ENCODE peak calls at places on chromosomes 12 and 14, in six cellular contexts. T is NCI-H2081, E is Peyer's patch, Z is occipital lobe, C is hepatocyte, S is AG08395. Y is an unnamed sample.

GRCh38 chr12:116879509-116880212 is 1.6 kb downstream of the HRK start:
- DNase-seq in S (no peak), Z (no peak), E (no peak), C (no peak), T (no peak), Y (no peak)

GRCh38 chr12:99879439-99879838 is 105.3 kb downstream of the ANKS1B start:
- DNase-seq in C (no peak), T (no peak), S (no peak), E (no peak), Z (no peak), Y (no peak)

GRCh38 chr14:61188196-61188595 is 92.9 kb downstream of the TMEM30B start:
- DNase-seq in E (no peak), Z (no peak), T (no peak), S (no peak), C (no peak), Y (no peak)

GRCh38 chr14:102352213-102352612 is 10.5 kb downstream of the CINP start:
- DNase-seq in Z (no peak), E (no peak), T (no peak), C (no peak), S (no peak), Y (no peak)

GRCh38 chr14:99946652-99947489 is 118.4 kb upstream of the EVL start:
- DNase-seq in Z (no peak), S (peak), E (peak), C (peak), T (no peak), Y (peak)

GRCh38 chr14:81655423-81656314 is 122.0 kb upstream of the SEL1L start:
- DNase-seq in Z (no peak), E (no peak), C (peak), S (no peak), T (no peak), Y (no peak)

GRCh38 chr12:94618995-94619695 is 31.2 kb downstream of the TMCC3 start:
- DNase-seq in C (peak), S (peak), T (no peak), Z (no peak), E (no peak), Y (no peak)

GRCh38 chr12:70449074-70449757 is 83.1 kb downstream of the KCNMB4 start:
- DNase-seq in E (no peak), C (no peak), Z (no peak), S (no peak), T (no peak), Y (no peak)

GRCh38 chr12:10849425-10849878 is at the start of gene PRR4:
- DNase-seq in T (no peak), E (no peak), S (no peak), C (no peak), Z (no peak), Y (peak)

GRCh38 chr12:50642035-50642451 is 121.9 kb upstream of the ATF1 start:
- DNase-seq in Z (no peak), E (no peak), T (no peak), C (no peak), S (no peak), Y (no peak)

GRCh38 chr14:93133476-93133875 is 17.8 kb upstream of the ITPK1 start:
- DNase-seq in C (peak), E (no peak), S (peak), Z (no peak), T (no peak), Y (no peak)

GRCh38 chr12:2613674-2614073 is 181.1 kb upstream of the FKBP4 start:
- DNase-seq in S (peak), Z (peak), E (no peak), C (peak), T (no peak), Y (no peak)

GRCh38 chr14:101562659-101563351 is 1.5 kb downstream of the DIO3 start:
- DNase-seq in T (no peak), E (no peak), Z (no peak), C (no peak), S (no peak), Y (no peak)

GRCh38 chr12:68375701-68376469 is 43.7 kb upstream of the MDM1 start:
- DNase-seq in S (no peak), E (no peak), T (no peak), C (no peak), Z (no peak), Y (no peak)

GRCh38 chr14:31937730-31938346 is 139.3 kb upstream of the ARHGAP5 start:
- DNase-seq in Z (peak), C (peak), S (peak), T (no peak), E (peak), Y (peak)

GRCh38 chr12:33628087-33628486 is 188.5 kb upstream of the SYT10 start:
- DNase-seq in Z (no peak), T (no peak), E (no peak), C (no peak), S (no peak), Y (no peak)

GRCh38 chr12:95412826-95413311 is 61.1 kb upstream of the METAP2 start:
- DNase-seq in C (peak), E (no peak), T (no peak), Z (no peak), S (peak), Y (no peak)

GRCh38 chr12:38149395-38150073 is 167.0 kb upstream of the ALG10B start:
- DNase-seq in T (no peak), C (no peak), S (no peak), E (no peak), Z (no peak), Y (no peak)

GRCh38 chr12:113271466-113271852 is 50.2 kb downstream of the TPCN1 start:
- DNase-seq in T (no peak), S (no peak), C (no peak), Z (no peak), E (no peak), Y (no peak)

GRCh38 chr12:67355428-67356385 is 86.5 kb downstream of the CAND1 start:
- DNase-seq in Z (no peak), C (peak), S (peak), T (peak), E (no peak), Y (peak)

GRCh38 chr12:25529738-25530137 is 23.3 kb downstream of the LMNTD1 start:
- DNase-seq in Z (no peak), E (no peak), T (no peak), S (peak), C (no peak), Y (no peak)

GRCh38 chr14:31549817-31550216 is 11.4 kb upstream of the NUBPL start:
- DNase-seq in T (no peak), Z (no peak), C (no peak), S (no peak), E (no peak), Y (no peak)

GRCh38 chr12:96210376-96211055 is 16.3 kb downstream of the ELK3 start:
- DNase-seq in S (no peak), Z (no peak), E (peak), T (no peak), C (no peak), Y (peak)

Y was measured in CD4-positive, alpha-beta memory T cell.